ENCODE peak calls at places on chromosome 6, in nine cellular contexts. A is IMR-90, C is HFF-Myc, Z is HS-5, Y is left lung, O is neuronal stem cell, Q is NCI-H2171 treated with DMSO at 0.1 percent for 48 hours, B is PC-9, U is RKO. E is an unnamed sample.
A peak's percentile ranks its signal among the peaks of the same experiment; 100 is the strongest.

GRCh38 chr6:90233994-90234393 is 62.6 kb downstream of the BACH2 start:
- DNase-seq in Z (no peak), O (no peak), Q (no peak), U (no peak), B (no peak), Y (no peak), A (no peak), C (no peak), E (no peak)

GRCh38 chr6:11013671-11014070 is 30.4 kb downstream of the ELOVL2 start:
- DNase-seq in U (no peak), Z (no peak), C (no peak), A (no peak), B (no peak), Q (no peak), O (no peak), Y (no peak), E (no peak)

GRCh38 chr6:144334150-144334708 is 49.1 kb downstream of the UTRN start:
- DNase-seq in Y (no peak), O (no peak), B (no peak), A (no peak), Z (no peak), C (no peak), U (no peak), Q (no peak), E (no peak)

GRCh38 chr6:135358251-135358821 is 139.2 kb downstream of the AHI1 start:
- DNase-seq in Y (no peak), Q (no peak), A (peak; percentile 97), O (no peak), C (peak; percentile 50), U (peak; percentile 69), B (no peak), Z (peak; percentile 97), E (no peak)

GRCh38 chr6:119757467-119757866 is 407.9 kb upstream of the MAN1A1 start:
- DNase-seq in Q (no peak), A (no peak), B (no peak), O (no peak), U (no peak), C (no peak), Y (no peak), Z (no peak), E (no peak)

GRCh38 chr6:88808381-88808780 is 155.0 kb downstream of the RNGTT start:
- DNase-seq in A (no peak), O (no peak), B (no peak), Q (no peak), U (no peak), C (no peak), Y (no peak), Z (no peak), E (no peak)

GRCh38 chr6:163679012-163679660 is 264.6 kb downstream of the QKI start:
- DNase-seq in A (no peak), Z (no peak), O (no peak), U (no peak), Q (no peak), B (no peak), C (no peak), Y (no peak), E (no peak)

GRCh38 chr6:143901885-143902708 is 37.8 kb downstream of the ZC2HC1B start:
- DNase-seq in U (no peak), C (no peak), B (no peak), Z (no peak), A (peak; percentile 49), Y (no peak), Q (no peak), O (no peak), E (no peak)

GRCh38 chr6:48075181-48075580 is 35.8 kb downstream of the PTCHD4 start:
- DNase-seq in Q (no peak), A (no peak), O (no peak), C (no peak), U (no peak), Y (no peak), B (no peak), Z (no peak), E (no peak)

GRCh38 chr6:131937703-131938631 is 13.2 kb downstream of the CCN2 start:
- DNase-seq in A (peak; percentile 88), U (no peak), Z (no peak), Q (no peak), O (no peak), C (peak; percentile 80), Y (no peak), B (no peak), E (no peak)

GRCh38 chr6:125421853-125422252 is 120.1 kb upstream of the HDDC2 start:
- DNase-seq in Q (no peak), Y (peak; percentile 58), O (peak; percentile 47), U (peak; percentile 57), A (no peak), Z (no peak), B (no peak), C (no peak), E (peak; percentile 59)

GRCh38 chr6:28161410-28162079 is 19.9 kb downstream of the ZKSCAN8 start:
- DNase-seq in Z (no peak), B (peak; percentile 70), C (no peak), Q (peak; percentile 79), Y (peak; percentile 94), U (peak; percentile 91), O (peak; percentile 39), A (peak; percentile 68), E (peak; percentile 42)